ENCODE peak calls at places on chromosome 20, in five cellular contexts. J, Z, C, N and T are unnamed samples.

GRCh38 chr20:10610266-10610665 is 63.5 kb downstream of the JAG1 start:
- DNase-seq in C (no peak), Z (no peak), J (no peak), N (no peak), T (no peak)

GRCh38 chr20:63224272-63225081 is 8.5 kb upstream of the YTHDF1 start:
- DNase-seq in J (peak; percentile 61), C (no peak), N (no peak), Z (no peak), T (peak; percentile 52)

GRCh38 chr20:17628101-17628841 is 53.8 kb downstream of the RRBP1 start:
- DNase-seq in Z (no peak), J (no peak), C (no peak), N (no peak), T (no peak)

GRCh38 chr20:56566621-56567020 is 33.6 kb downstream of the FAM209B start:
- DNase-seq in J (no peak), N (no peak), Z (no peak), C (no peak), T (peak; percentile 3)

GRCh38 chr20:48541581-48542071 is 286.2 kb downstream of the PREX1 start:
- DNase-seq in Z (peak; percentile 64), C (no peak), J (no peak), N (no peak), T (no peak)

GRCh38 chr20:40687384-40688128 is 1.5 kb downstream of the MAFB start:
- DNase-seq in C (no peak), Z (peak; percentile 47), N (no peak), J (peak; percentile 46), T (peak; percentile 56)

GRCh38 chr20:50928469-50928868 is 2.8 kb downstream of the ADNP start:
- DNase-seq in C (no peak), J (no peak), Z (no peak), N (no peak), T (no peak)

GRCh38 chr20:56781108-56781739 is 152.1 kb downstream of the TFAP2C start:
- DNase-seq in C (no peak), J (peak; percentile 27), Z (no peak), N (no peak), T (no peak)

GRCh38 chr20:34515484-34516037 is 661 bp upstream of the DYNLRB1 start:
- DNase-seq in N (peak; percentile 81), C (peak; percentile 64), Z (peak; percentile 84), J (peak; percentile 65), T (peak; percentile 55)

GRCh38 chr20:24676353-24676977 is 207.0 kb downstream of the SYNDIG1 start:
- DNase-seq in N (no peak), C (no peak), J (no peak), Z (no peak), T (no peak)

GRCh38 chr20:36149012-36149411 is 5.5 kb upstream of the EPB41L1 start:
- DNase-seq in N (no peak), J (no peak), C (no peak), Z (no peak), T (no peak)

GRCh38 chr20:10929023-10929422 is 255.2 kb upstream of the JAG1 start:
- DNase-seq in C (no peak), N (no peak), Z (no peak), J (peak; percentile 13), T (peak; percentile 66)

GRCh38 chr20:17518339-17519052 is 12.7 kb downstream of the BFSP1 start:
- DNase-seq in Z (no peak), N (no peak), C (no peak), J (no peak), T (no peak)

GRCh38 chr20:62843656-62844055 is 18.0 kb downstream of the TCFL5 start:
- DNase-seq in N (no peak), C (no peak), Z (no peak), J (no peak), T (no peak)

GRCh38 chr20:37511605-37512275 is 9.3 kb upstream of the NNAT start:
- DNase-seq in Z (no peak), J (peak; percentile 29), N (no peak), C (no peak), T (no peak)

GRCh38 chr20:19601133-19601810 is 156.8 kb upstream of the RIN2 start:
- DNase-seq in J (no peak), Z (no peak), N (no peak), C (no peak), T (no peak)

GRCh38 chr20:38889792-38890496 is 36.3 kb upstream of the FAM83D start:
- DNase-seq in J (no peak), N (no peak), Z (no peak), C (no peak), T (no peak)

GRCh38 chr20:50187403-50188051 is 3.1 kb upstream of the CEBPB start:
- DNase-seq in J (peak; percentile 36), C (no peak), N (no peak), Z (no peak), T (no peak)

GRCh38 chr20:23327617-23328333 is 22.8 kb upstream of the NXT1 start:
- DNase-seq in N (no peak), Z (no peak), J (no peak), C (no peak), T (no peak)

GRCh38 chr20:25859649-25860530 is 163.2 kb upstream of the ZNF337 start:
- DNase-seq in C (peak; percentile 72), N (peak; percentile 73), J (peak; percentile 69), Z (peak; percentile 58), T (peak; percentile 40)

GRCh38 chr20:20687319-20687718 is 25.1 kb downstream of the RALGAPA2 start:
- DNase-seq in C (no peak), J (no peak), Z (no peak), N (no peak), T (no peak)

GRCh38 chr20:49937023-49937929 is 1.1 kb downstream of the RNF114 start:
- DNase-seq in J (no peak), N (no peak), Z (no peak), C (no peak), T (no peak)

GRCh38 chr20:41616228-41616627 is 1.9 kb downstream of the CHD6 start:
- DNase-seq in C (no peak), Z (no peak), J (peak; percentile 7), N (no peak), T (no peak)

GRCh38 chr20:43691928-43692524 is 25.1 kb downstream of the MYBL2 start:
- DNase-seq in C (no peak), Z (peak; percentile 76), J (peak; percentile 47), N (peak; percentile 59), T (peak; percentile 49)

GRCh38 chr20:58219342-58219700 is 9.1 kb downstream of the ANKRD60 start:
- DNase-seq in Z (no peak), C (no peak), J (no peak), N (no peak), T (peak; percentile 64)

GRCh38 chr20:52379723-52380336 is 188.3 kb upstream of the ZFP64 start:
- DNase-seq in N (peak; percentile 62), J (peak; percentile 20), Z (peak; percentile 35), C (peak; percentile 4), T (peak; percentile 33)